ENCODE peak calls at places on chromosomes 2 and 18, in seven cellular contexts. One of them, this sample, is unnamed.

GRCh38 chr2:109182426-109182825 is 53.4 kb downstream of the SH3RF3 start:
- DNase-seq in activated gamma-delta T cell: no peak
- DNase-seq in cardiac fibroblast: no peak
- DNase-seq in T-cell: no peak
- DNase-seq in H4: no peak
- DNase-seq in aorta: no peak
- DNase-seq in IMR-90: peak
- DNase-seq in this sample: no peak

GRCh38 chr18:80109676-80110078 is 615 bp downstream of the ADNP2 start:
- DNase-seq in activated gamma-delta T cell: no peak
- DNase-seq in cardiac fibroblast: peak
- DNase-seq in T-cell: no peak
- DNase-seq in H4: no peak
- DNase-seq in aorta: peak
- DNase-seq in IMR-90: peak
- DNase-seq in this sample: peak

GRCh38 chr2:138507267-138507666 is 5.7 kb downstream of the SPOPL start:
- DNase-seq in activated gamma-delta T cell: no peak
- DNase-seq in cardiac fibroblast: no peak
- DNase-seq in T-cell: no peak
- DNase-seq in H4: no peak
- DNase-seq in aorta: no peak
- DNase-seq in IMR-90: no peak
- DNase-seq in this sample: no peak

GRCh38 chr2:46087492-46087891 is 209.7 kb upstream of the EPAS1 start:
- DNase-seq in activated gamma-delta T cell: no peak
- DNase-seq in cardiac fibroblast: no peak
- DNase-seq in T-cell: no peak
- DNase-seq in H4: no peak
- DNase-seq in aorta: no peak
- DNase-seq in IMR-90: peak
- DNase-seq in this sample: no peak

GRCh38 chr2:144261966-144262365 is 258.0 kb downstream of the ZEB2 start:
- DNase-seq in activated gamma-delta T cell: no peak
- DNase-seq in cardiac fibroblast: no peak
- DNase-seq in T-cell: no peak
- DNase-seq in H4: no peak
- DNase-seq in aorta: no peak
- DNase-seq in IMR-90: no peak
- DNase-seq in this sample: no peak

GRCh38 chr2:69567909-69568300 is 75.6 kb downstream of the AAK1 start:
- DNase-seq in activated gamma-delta T cell: no peak
- DNase-seq in cardiac fibroblast: no peak
- DNase-seq in T-cell: no peak
- DNase-seq in H4: no peak
- DNase-seq in aorta: no peak
- DNase-seq in IMR-90: no peak
- DNase-seq in this sample: no peak

GRCh38 chr2:231512222-231512621 is 18.0 kb downstream of the NMUR1 start:
- DNase-seq in activated gamma-delta T cell: no peak
- DNase-seq in cardiac fibroblast: peak
- DNase-seq in T-cell: no peak
- DNase-seq in H4: no peak
- DNase-seq in aorta: peak
- DNase-seq in IMR-90: no peak
- DNase-seq in this sample: peak

GRCh38 chr2:134739879-134740301 is 21.1 kb upstream of the TMEM163 start:
- DNase-seq in activated gamma-delta T cell: no peak
- DNase-seq in cardiac fibroblast: no peak
- DNase-seq in T-cell: no peak
- DNase-seq in H4: peak
- DNase-seq in aorta: no peak
- DNase-seq in IMR-90: peak
- DNase-seq in this sample: no peak

GRCh38 chr2:222290691-222291484 is 7.9 kb downstream of the PAX3 start:
- DNase-seq in activated gamma-delta T cell: no peak
- DNase-seq in cardiac fibroblast: no peak
- DNase-seq in T-cell: no peak
- DNase-seq in H4: no peak
- DNase-seq in aorta: no peak
- DNase-seq in IMR-90: no peak
- DNase-seq in this sample: peak

GRCh38 chr2:168571061-168571460 is 115.0 kb downstream of the CERS6 start:
- DNase-seq in activated gamma-delta T cell: no peak
- DNase-seq in cardiac fibroblast: no peak
- DNase-seq in T-cell: no peak
- DNase-seq in H4: no peak
- DNase-seq in aorta: no peak
- DNase-seq in IMR-90: peak
- DNase-seq in this sample: no peak

GRCh38 chr2:100886054-100886453 is 66.1 kb downstream of the NPAS2 start:
- DNase-seq in activated gamma-delta T cell: no peak
- DNase-seq in cardiac fibroblast: no peak
- DNase-seq in T-cell: no peak
- DNase-seq in H4: no peak
- DNase-seq in aorta: no peak
- DNase-seq in IMR-90: no peak
- DNase-seq in this sample: no peak

GRCh38 chr2:173435574-173435973 is 80.9 kb downstream of the CDCA7 start:
- DNase-seq in activated gamma-delta T cell: no peak
- DNase-seq in cardiac fibroblast: no peak
- DNase-seq in T-cell: no peak
- DNase-seq in H4: no peak
- DNase-seq in aorta: no peak
- DNase-seq in IMR-90: no peak
- DNase-seq in this sample: no peak

GRCh38 chr18:76518543-76519155 is 23.6 kb upstream of the ZNF516 start:
- DNase-seq in activated gamma-delta T cell: no peak
- DNase-seq in cardiac fibroblast: peak
- DNase-seq in T-cell: no peak
- DNase-seq in H4: no peak
- DNase-seq in aorta: peak
- DNase-seq in IMR-90: peak
- DNase-seq in this sample: no peak

GRCh38 chr2:171610824-171611223 is 76.4 kb upstream of the DYNC1I2 start:
- DNase-seq in activated gamma-delta T cell: no peak
- DNase-seq in cardiac fibroblast: no peak
- DNase-seq in T-cell: no peak
- DNase-seq in H4: no peak
- DNase-seq in aorta: no peak
- DNase-seq in IMR-90: no peak
- DNase-seq in this sample: no peak

GRCh38 chr2:101340141-101340541 is 31.6 kb upstream of the RNF149 start:
- DNase-seq in activated gamma-delta T cell: no peak
- DNase-seq in cardiac fibroblast: peak
- DNase-seq in T-cell: no peak
- DNase-seq in H4: no peak
- DNase-seq in aorta: no peak
- DNase-seq in IMR-90: peak
- DNase-seq in this sample: no peak

GRCh38 chr18:74303936-74304335 is 11.7 kb upstream of the C18orf63 start:
- DNase-seq in activated gamma-delta T cell: no peak
- DNase-seq in cardiac fibroblast: peak
- DNase-seq in T-cell: no peak
- DNase-seq in H4: peak
- DNase-seq in aorta: no peak
- DNase-seq in IMR-90: peak
- DNase-seq in this sample: no peak

GRCh38 chr2:217407466-217407865 is 547.6 kb upstream of the TNP1 start:
- DNase-seq in activated gamma-delta T cell: no peak
- DNase-seq in cardiac fibroblast: no peak
- DNase-seq in T-cell: no peak
- DNase-seq in H4: no peak
- DNase-seq in aorta: no peak
- DNase-seq in IMR-90: no peak
- DNase-seq in this sample: no peak

GRCh38 chr2:36356199-36356989 is 816 bp downstream of the CRIM1 start:
- DNase-seq in activated gamma-delta T cell: peak
- DNase-seq in cardiac fibroblast: peak
- DNase-seq in T-cell: peak
- DNase-seq in H4: no peak
- DNase-seq in aorta: peak
- DNase-seq in IMR-90: peak
- DNase-seq in this sample: peak

GRCh38 chr2:98730851-98731708 is at the start of gene MGAT4A:
- DNase-seq in activated gamma-delta T cell: peak
- DNase-seq in cardiac fibroblast: peak
- DNase-seq in T-cell: peak
- DNase-seq in H4: no peak
- DNase-seq in aorta: peak
- DNase-seq in IMR-90: no peak
- DNase-seq in this sample: peak

GRCh38 chr2:133062174-133062573 is 392.2 kb upstream of the LYPD1 start:
- DNase-seq in activated gamma-delta T cell: no peak
- DNase-seq in cardiac fibroblast: no peak
- DNase-seq in T-cell: no peak
- DNase-seq in H4: no peak
- DNase-seq in aorta: no peak
- DNase-seq in IMR-90: peak
- DNase-seq in this sample: no peak

GRCh38 chr2:209845666-209846065 is 74.0 kb downstream of the UNC80 start:
- DNase-seq in activated gamma-delta T cell: no peak
- DNase-seq in cardiac fibroblast: no peak
- DNase-seq in T-cell: no peak
- DNase-seq in H4: no peak
- DNase-seq in aorta: no peak
- DNase-seq in IMR-90: no peak
- DNase-seq in this sample: no peak

GRCh38 chr2:37766087-37766486 is 94.6 kb upstream of the CDC42EP3 start:
- DNase-seq in activated gamma-delta T cell: no peak
- DNase-seq in cardiac fibroblast: peak
- DNase-seq in T-cell: no peak
- DNase-seq in H4: no peak
- DNase-seq in aorta: no peak
- DNase-seq in IMR-90: no peak
- DNase-seq in this sample: no peak

GRCh38 chr2:84201158-84201557 is 257.9 kb downstream of the SUCLG1 start:
- DNase-seq in activated gamma-delta T cell: no peak
- DNase-seq in cardiac fibroblast: no peak
- DNase-seq in T-cell: no peak
- DNase-seq in H4: no peak
- DNase-seq in aorta: no peak
- DNase-seq in IMR-90: no peak
- DNase-seq in this sample: no peak